ENCODE peak calls at places on chromosomes 12 and 14, in eight cellular contexts. One of them, this sample, is unnamed.

GRCh38 chr14:49687942-49688700 is at the start of gene POLE2:
- DNase-seq in retinal pigment epithelial cell: peak; percentile 15
- DNase-seq in WTC11: peak; percentile 87
- DNase-seq in fibroblast of lung: peak; percentile 67
- DNase-seq in omental fat pad: no peak
- DNase-seq in AG09309: no peak
- DNase-seq in choroid plexus epithelial cell: peak; percentile 65
- DNase-seq in GM20000: peak; percentile 89
- DNase-seq in this sample: no peak

GRCh38 chr12:3275171-3276041 is 198.2 kb downstream of the TSPAN9 start:
- DNase-seq in choroid plexus epithelial cell: peak; percentile 80
- DNase-seq in fibroblast of lung: peak; percentile 56
- DNase-seq in GM20000: peak; percentile 87
- DNase-seq in omental fat pad: peak; percentile 80
- DNase-seq in retinal pigment epithelial cell: no peak
- DNase-seq in WTC11: peak; percentile 88
- DNase-seq in AG09309: peak; percentile 14
- DNase-seq in this sample: peak; percentile 72

GRCh38 chr12:15664491-15664890 is 124.7 kb downstream of the EPS8 start:
- DNase-seq in retinal pigment epithelial cell: no peak
- DNase-seq in AG09309: no peak
- DNase-seq in choroid plexus epithelial cell: no peak
- DNase-seq in omental fat pad: no peak
- DNase-seq in GM20000: no peak
- DNase-seq in fibroblast of lung: peak; percentile 78
- DNase-seq in WTC11: no peak
- DNase-seq in this sample: peak; percentile 59

GRCh38 chr14:96479435-96480146 is 22.6 kb upstream of the PAPOLA start:
- DNase-seq in WTC11: no peak
- DNase-seq in fibroblast of lung: no peak
- DNase-seq in GM20000: no peak
- DNase-seq in choroid plexus epithelial cell: peak; percentile 47
- DNase-seq in AG09309: no peak
- DNase-seq in retinal pigment epithelial cell: no peak
- DNase-seq in omental fat pad: no peak
- DNase-seq in this sample: no peak

GRCh38 chr12:47551426-47551851 is 154.4 kb downstream of the RPAP3 start:
- DNase-seq in WTC11: no peak
- DNase-seq in GM20000: no peak
- DNase-seq in fibroblast of lung: peak; percentile 66
- DNase-seq in retinal pigment epithelial cell: no peak
- DNase-seq in AG09309: peak; percentile 13
- DNase-seq in omental fat pad: no peak
- DNase-seq in choroid plexus epithelial cell: peak; percentile 15
- DNase-seq in this sample: peak; percentile 49

GRCh38 chr12:46891306-46891705 is 65.5 kb upstream of the SLC38A4 start:
- DNase-seq in GM20000: no peak
- DNase-seq in AG09309: no peak
- DNase-seq in fibroblast of lung: peak; percentile 51
- DNase-seq in omental fat pad: no peak
- DNase-seq in choroid plexus epithelial cell: peak; percentile 19
- DNase-seq in retinal pigment epithelial cell: no peak
- DNase-seq in WTC11: no peak
- DNase-seq in this sample: peak; percentile 53

GRCh38 chr14:100593751-100594624 is 6.8 kb upstream of the BEGAIN start:
- DNase-seq in retinal pigment epithelial cell: no peak
- DNase-seq in choroid plexus epithelial cell: no peak
- DNase-seq in omental fat pad: no peak
- DNase-seq in fibroblast of lung: no peak
- DNase-seq in GM20000: no peak
- DNase-seq in WTC11: peak; percentile 7
- DNase-seq in AG09309: no peak
- DNase-seq in this sample: no peak

GRCh38 chr14:31582286-31582691 is 21.1 kb downstream of the NUBPL start:
- DNase-seq in retinal pigment epithelial cell: peak; percentile 51
- DNase-seq in GM20000: no peak
- DNase-seq in choroid plexus epithelial cell: peak; percentile 81
- DNase-seq in omental fat pad: no peak
- DNase-seq in fibroblast of lung: peak; percentile 84
- DNase-seq in AG09309: no peak
- DNase-seq in WTC11: no peak
- DNase-seq in this sample: no peak

GRCh38 chr12:45357547-45358417 is 141.9 kb downstream of the ANO6 start:
- DNase-seq in fibroblast of lung: no peak
- DNase-seq in AG09309: no peak
- DNase-seq in omental fat pad: no peak
- DNase-seq in choroid plexus epithelial cell: peak; percentile 59
- DNase-seq in WTC11: no peak
- DNase-seq in GM20000: no peak
- DNase-seq in retinal pigment epithelial cell: no peak
- DNase-seq in this sample: no peak

GRCh38 chr14:106691601-106692291 is 1165.4 kb downstream of the TMEM121 start:
- DNase-seq in fibroblast of lung: no peak
- DNase-seq in GM20000: peak; percentile 73
- DNase-seq in omental fat pad: no peak
- DNase-seq in AG09309: no peak
- DNase-seq in choroid plexus epithelial cell: no peak
- DNase-seq in WTC11: peak; percentile 15
- DNase-seq in retinal pigment epithelial cell: no peak
- DNase-seq in this sample: no peak

GRCh38 chr12:21416611-21417121 is 20.8 kb upstream of the PYROXD1 start:
- DNase-seq in omental fat pad: no peak
- DNase-seq in AG09309: no peak
- DNase-seq in WTC11: no peak
- DNase-seq in fibroblast of lung: peak; percentile 62
- DNase-seq in GM20000: no peak
- DNase-seq in choroid plexus epithelial cell: peak; percentile 50
- DNase-seq in retinal pigment epithelial cell: peak; percentile 88
- DNase-seq in this sample: peak; percentile 75

GRCh38 chr14:90398315-90398811 is 1.5 kb downstream of the CALM1 start:
- DNase-seq in AG09309: no peak
- DNase-seq in GM20000: peak; percentile 53
- DNase-seq in choroid plexus epithelial cell: peak; percentile 42
- DNase-seq in fibroblast of lung: peak; percentile 33
- DNase-seq in omental fat pad: no peak
- DNase-seq in WTC11: peak; percentile 35
- DNase-seq in retinal pigment epithelial cell: no peak
- DNase-seq in this sample: no peak

GRCh38 chr14:68782091-68782981 is 10.5 kb downstream of the ZFP36L1 start:
- DNase-seq in WTC11: no peak
- DNase-seq in choroid plexus epithelial cell: no peak
- DNase-seq in fibroblast of lung: no peak
- DNase-seq in omental fat pad: no peak
- DNase-seq in GM20000: no peak
- DNase-seq in retinal pigment epithelial cell: no peak
- DNase-seq in AG09309: no peak
- DNase-seq in this sample: no peak
- TF ChIP-seq CTCF in WTC11: no peak
- TF ChIP-seq CTCF in choroid plexus epithelial cell: no peak
- TF ChIP-seq CTCF in fibroblast of lung: no peak
- TF ChIP-seq CTCF in omental fat pad: no peak
- TF ChIP-seq CTCF in GM20000: no peak
- TF ChIP-seq CTCF in retinal pigment epithelial cell: no peak
- TF ChIP-seq CTCF in AG09309: no peak
- TF ChIP-seq CTCF in this sample: peak; percentile 26

GRCh38 chr12:127487031-127487430 is 779.9 kb upstream of the TMEM132C start:
- DNase-seq in retinal pigment epithelial cell: no peak
- DNase-seq in WTC11: no peak
- DNase-seq in choroid plexus epithelial cell: peak; percentile 41
- DNase-seq in omental fat pad: no peak
- DNase-seq in GM20000: no peak
- DNase-seq in AG09309: no peak
- DNase-seq in fibroblast of lung: peak; percentile 62
- DNase-seq in this sample: peak; percentile 17

GRCh38 chr12:127480775-127481314 is 786.1 kb upstream of the TMEM132C start:
- DNase-seq in fibroblast of lung: no peak
- DNase-seq in retinal pigment epithelial cell: no peak
- DNase-seq in AG09309: no peak
- DNase-seq in GM20000: no peak
- DNase-seq in WTC11: no peak
- DNase-seq in choroid plexus epithelial cell: no peak
- DNase-seq in omental fat pad: no peak
- DNase-seq in this sample: no peak

GRCh38 chr12:127489055-127489454 is 777.9 kb upstream of the TMEM132C start:
- DNase-seq in omental fat pad: no peak
- DNase-seq in WTC11: no peak
- DNase-seq in GM20000: no peak
- DNase-seq in retinal pigment epithelial cell: no peak
- DNase-seq in choroid plexus epithelial cell: no peak
- DNase-seq in AG09309: no peak
- DNase-seq in fibroblast of lung: no peak
- DNase-seq in this sample: no peak

GRCh38 chr12:127482950-127483349 is 784.0 kb upstream of the TMEM132C start:
- DNase-seq in choroid plexus epithelial cell: no peak
- DNase-seq in GM20000: no peak
- DNase-seq in fibroblast of lung: no peak
- DNase-seq in AG09309: no peak
- DNase-seq in retinal pigment epithelial cell: no peak
- DNase-seq in WTC11: no peak
- DNase-seq in omental fat pad: no peak
- DNase-seq in this sample: no peak

DNA sequence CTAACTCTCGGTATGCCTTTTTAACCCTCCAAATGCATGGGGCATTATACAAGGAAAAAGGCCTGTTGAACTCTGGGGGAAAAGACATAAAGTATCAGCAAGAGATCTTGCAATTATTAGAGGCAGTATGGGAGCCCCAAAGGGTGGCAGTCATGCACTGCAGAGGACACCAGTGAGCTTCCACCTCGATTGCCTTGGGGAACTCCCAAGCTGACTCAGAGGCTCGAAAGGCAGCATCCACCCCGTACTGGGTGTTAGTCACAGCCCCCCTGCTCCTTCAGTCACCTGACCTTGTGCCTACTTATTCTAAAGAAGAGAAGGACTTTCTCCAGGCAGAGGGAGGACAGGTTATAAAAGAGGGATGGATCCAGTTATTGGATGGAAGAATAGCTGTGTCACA is 781.4 kb upstream of the TMEM132C start:
- DNase-seq in fibroblast of lung: peak; percentile 91
- DNase-seq in WTC11: no peak
- DNase-seq in AG09309: peak; percentile 87
- DNase-seq in omental fat pad: no peak
- DNase-seq in retinal pigment epithelial cell: peak; percentile 12
- DNase-seq in choroid plexus epithelial cell: peak; percentile 93
- DNase-seq in GM20000: no peak
- DNase-seq in this sample: peak; percentile 96
- TF ChIP-seq CTCF in fibroblast of lung: peak; percentile 46
- TF ChIP-seq CTCF in WTC11: no peak
- TF ChIP-seq CTCF in AG09309: peak; percentile 80
- TF ChIP-seq CTCF in omental fat pad: no peak
- TF ChIP-seq CTCF in retinal pigment epithelial cell: peak; percentile 20
- TF ChIP-seq CTCF in choroid plexus epithelial cell: peak; percentile 67
- TF ChIP-seq CTCF in GM20000: no peak
- TF ChIP-seq CTCF in this sample: peak; percentile 75

GRCh38 chr12:67650528-67651379 is 2.2 kb downstream of the DYRK2 start:
- DNase-seq in WTC11: no peak
- DNase-seq in choroid plexus epithelial cell: no peak
- DNase-seq in GM20000: peak; percentile 55
- DNase-seq in fibroblast of lung: no peak
- DNase-seq in retinal pigment epithelial cell: no peak
- DNase-seq in AG09309: no peak
- DNase-seq in omental fat pad: no peak
- DNase-seq in this sample: no peak

GRCh38 chr12:67650127-67650495 is 1.6 kb downstream of the DYRK2 start:
- DNase-seq in choroid plexus epithelial cell: no peak
- DNase-seq in GM20000: peak; percentile 31
- DNase-seq in WTC11: no peak
- DNase-seq in retinal pigment epithelial cell: no peak
- DNase-seq in omental fat pad: no peak
- DNase-seq in AG09309: no peak
- DNase-seq in fibroblast of lung: no peak
- DNase-seq in this sample: no peak

GRCh38 chr12:67648306-67649164 is at the start of gene DYRK2:
- DNase-seq in WTC11: peak; percentile 75
- DNase-seq in GM20000: peak; percentile 93
- DNase-seq in fibroblast of lung: peak; percentile 84
- DNase-seq in retinal pigment epithelial cell: no peak
- DNase-seq in AG09309: no peak
- DNase-seq in choroid plexus epithelial cell: peak; percentile 83
- DNase-seq in omental fat pad: peak; percentile 39
- DNase-seq in this sample: peak; percentile 56

GRCh38 chr12:67649165-67650126 is 901 bp downstream of the DYRK2 start:
- DNase-seq in choroid plexus epithelial cell: no peak
- DNase-seq in AG09309: no peak
- DNase-seq in fibroblast of lung: no peak
- DNase-seq in retinal pigment epithelial cell: no peak
- DNase-seq in omental fat pad: no peak
- DNase-seq in GM20000: peak; percentile 79
- DNase-seq in WTC11: peak; percentile 53
- DNase-seq in this sample: no peak

DNA sequence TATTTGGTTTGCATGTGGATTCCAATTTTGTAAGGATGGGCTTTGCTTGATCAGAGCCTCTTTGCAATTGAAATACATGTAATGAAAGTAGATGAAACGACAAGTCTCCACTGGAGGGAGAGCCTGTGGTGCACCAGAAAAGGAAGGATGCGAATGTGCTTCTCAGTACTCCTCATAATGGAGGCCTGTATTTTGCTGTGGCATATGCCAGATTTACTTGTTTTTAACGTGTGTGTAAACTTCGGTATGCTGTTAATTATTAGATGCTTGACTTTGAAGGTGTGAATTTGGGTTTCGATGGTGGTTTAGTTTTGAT is 2.8 kb downstream of the DYRK2 start:
- DNase-seq in GM20000: peak; percentile 59
- DNase-seq in retinal pigment epithelial cell: no peak
- DNase-seq in AG09309: no peak
- DNase-seq in omental fat pad: no peak
- DNase-seq in WTC11: no peak
- DNase-seq in choroid plexus epithelial cell: peak; percentile 77
- DNase-seq in fibroblast of lung: peak; percentile 41
- DNase-seq in this sample: peak; percentile 50
- TF ChIP-seq CTCF in GM20000: no peak
- TF ChIP-seq CTCF in retinal pigment epithelial cell: peak; percentile 33
- TF ChIP-seq CTCF in AG09309: peak; percentile 46
- TF ChIP-seq CTCF in omental fat pad: no peak
- TF ChIP-seq CTCF in WTC11: no peak
- TF ChIP-seq CTCF in choroid plexus epithelial cell: peak; percentile 64
- TF ChIP-seq CTCF in fibroblast of lung: peak; percentile 38
- TF ChIP-seq CTCF in this sample: peak; percentile 61

DNA sequence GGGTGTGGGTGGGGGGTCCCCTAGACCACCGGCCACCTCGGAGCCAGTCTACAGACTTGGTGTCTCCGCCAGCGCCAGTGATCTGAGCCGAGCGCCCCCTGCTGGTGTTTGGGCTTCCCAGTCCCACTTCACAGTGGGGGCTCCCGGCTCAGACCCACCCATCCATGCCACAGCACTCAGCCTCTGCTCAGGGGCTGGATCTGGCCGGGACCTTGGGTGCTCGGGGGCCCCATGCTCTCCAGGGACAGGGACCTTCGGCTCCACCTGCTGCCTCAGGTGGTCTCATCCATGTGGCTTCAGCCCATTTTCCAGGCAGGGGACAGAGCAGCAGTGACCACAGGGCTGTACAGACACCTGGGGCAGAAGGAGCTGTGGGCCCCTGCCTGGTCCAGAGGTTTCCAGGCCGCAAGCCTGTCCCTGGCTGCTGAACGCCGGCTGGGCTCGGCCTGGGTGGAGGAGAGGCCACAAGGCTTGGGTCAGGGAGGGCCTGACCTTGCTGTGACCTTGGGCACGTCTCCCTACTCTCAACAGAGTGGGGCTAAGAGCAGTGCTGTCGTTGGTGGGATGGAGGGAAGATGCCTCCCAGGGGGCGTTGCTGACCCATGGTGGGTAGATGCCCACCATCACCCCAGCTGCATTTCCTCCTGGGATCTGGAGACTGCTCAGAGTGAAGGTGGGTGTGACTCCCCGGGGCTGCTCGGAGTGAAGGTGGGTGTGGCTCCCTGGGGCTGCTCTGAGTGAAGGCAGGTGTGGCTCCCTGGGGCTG is 86.3 kb downstream of the KIF26A start:
- DNase-seq in retinal pigment epithelial cell: no peak
- DNase-seq in WTC11: peak; percentile 77
- DNase-seq in GM20000: peak; percentile 62
- DNase-seq in AG09309: no peak
- DNase-seq in fibroblast of lung: no peak
- DNase-seq in choroid plexus epithelial cell: peak; percentile 13
- DNase-seq in omental fat pad: no peak
- DNase-seq in this sample: no peak
- TF ChIP-seq CTCF in retinal pigment epithelial cell: peak; percentile 56
- TF ChIP-seq CTCF in WTC11: peak; percentile 49
- TF ChIP-seq CTCF in GM20000: no peak
- TF ChIP-seq CTCF in AG09309: peak; percentile 3
- TF ChIP-seq CTCF in fibroblast of lung: no peak
- TF ChIP-seq CTCF in choroid plexus epithelial cell: peak; percentile 56
- TF ChIP-seq CTCF in omental fat pad: no peak
- TF ChIP-seq CTCF in this sample: peak; percentile 57

This sample was measured in HFFc6.